ENCODE peak calls at places on chromosome 5, in nine cellular contexts. T, A, L, I, B, S, V, K and M are unnamed samples.

GRCh38 chr5:55306641-55307382 is 682 bp downstream of the DHX29 start:
- DNase-seq in T (no peak), A (no peak), L (peak), I (no peak), B (no peak), S (no peak), V (peak), K (no peak), M (peak)

GRCh38 chr5:2014058-2014610 is 131.4 kb upstream of the IRX4 start:
- DNase-seq in T (no peak), A (no peak), L (no peak), I (no peak), B (no peak), S (no peak), V (no peak), K (no peak), M (no peak)

GRCh38 chr5:177327539-177328522 is 16.1 kb upstream of the MXD3 start:
- DNase-seq in T (no peak), A (no peak), L (no peak), I (no peak), B (no peak), S (no peak), V (no peak), K (peak), M (no peak)

GRCh38 chr5:38433160-38433861 is 123.1 kb downstream of the LIFR start:
- DNase-seq in T (no peak), A (no peak), L (no peak), I (peak), B (no peak), S (no peak), V (no peak), K (peak), M (no peak)

GRCh38 chr5:71810023-71810422 is 90.9 kb downstream of the CARTPT start:
- DNase-seq in T (no peak), A (no peak), L (no peak), I (no peak), B (no peak), S (no peak), V (no peak), K (peak), M (peak)

GRCh38 chr5:61019642-61020041 is 74.6 kb downstream of the NDUFAF2 start:
- DNase-seq in T (no peak), A (no peak), L (no peak), I (no peak), B (no peak), S (no peak), V (no peak), K (no peak), M (no peak)

GRCh38 chr5:154210163-154210562 is 19.6 kb downstream of the GALNT10 start:
- DNase-seq in T (no peak), A (no peak), L (no peak), I (no peak), B (no peak), S (no peak), V (no peak), K (no peak), M (no peak)

GRCh38 chr5:143205386-143205785 is 198.1 kb downstream of the NR3C1 start:
- DNase-seq in T (no peak), A (no peak), L (peak), I (no peak), B (no peak), S (peak), V (no peak), K (peak), M (no peak)

GRCh38 chr5:62100201-62100600 is 205.8 kb upstream of the KIF2A start:
- DNase-seq in T (no peak), A (no peak), L (no peak), I (no peak), B (no peak), S (no peak), V (no peak), K (no peak), M (no peak)

GRCh38 chr5:80672140-80672736 is 17.5 kb upstream of the DHFR start:
- DNase-seq in T (peak), A (no peak), L (peak), I (peak), B (peak), S (peak), V (peak), K (peak), M (peak)

GRCh38 chr5:103587185-103587748 is 24.7 kb upstream of the NUDT12 start:
- DNase-seq in T (no peak), A (no peak), L (peak), I (peak), B (no peak), S (no peak), V (peak), K (peak), M (peak)

GRCh38 chr5:58107704-58108103 is 352.2 kb downstream of the PLK2 start:
- DNase-seq in T (no peak), A (no peak), L (no peak), I (no peak), B (no peak), S (no peak), V (no peak), K (no peak), M (no peak)

GRCh38 chr5:21663082-21663481 is 1190.1 kb downstream of the CDH12 start:
- DNase-seq in T (no peak), A (no peak), L (no peak), I (no peak), B (no peak), S (no peak), V (peak), K (no peak), M (no peak)

GRCh38 chr5:170525450-170526211 is 21.8 kb downstream of the KCNIP1 start:
- DNase-seq in T (no peak), A (no peak), L (no peak), I (no peak), B (no peak), S (no peak), V (no peak), K (no peak), M (no peak)

GRCh38 chr5:175686396-175686795 is 28.5 kb downstream of the HRH2 start:
- DNase-seq in T (no peak), A (no peak), L (no peak), I (no peak), B (no peak), S (no peak), V (no peak), K (no peak), M (no peak)

GRCh38 chr5:144206136-144206535 is 35.5 kb downstream of the KCTD16 start:
- DNase-seq in T (no peak), A (no peak), L (no peak), I (no peak), B (no peak), S (no peak), V (no peak), K (no peak), M (no peak)

GRCh38 chr5:150440948-150441812 is 8.4 kb downstream of the RPS14 start:
- DNase-seq in T (no peak), A (no peak), L (no peak), I (no peak), B (no peak), S (no peak), V (no peak), K (peak), M (no peak)

GRCh38 chr5:126339215-126339805 is 83.9 kb upstream of the GRAMD2B start:
- DNase-seq in T (peak), A (no peak), L (peak), I (peak), B (no peak), S (peak), V (peak), K (peak), M (peak)

GRCh38 chr5:13488254-13488931 is 456.1 kb downstream of the DNAH5 start:
- DNase-seq in T (no peak), A (no peak), L (no peak), I (no peak), B (no peak), S (no peak), V (no peak), K (no peak), M (no peak)

GRCh38 chr5:54991446-54991845 is 6.1 kb upstream of the ESM1 start:
- DNase-seq in T (no peak), A (no peak), L (no peak), I (no peak), B (no peak), S (no peak), V (no peak), K (no peak), M (no peak)

GRCh38 chr5:116360008-116360853 is 214.4 kb downstream of the SEMA6A start:
- DNase-seq in T (no peak), A (no peak), L (no peak), I (peak), B (peak), S (peak), V (no peak), K (no peak), M (peak)

GRCh38 chr5:83865579-83865978 is 144.9 kb upstream of the HAPLN1 start:
- DNase-seq in T (no peak), A (no peak), L (no peak), I (no peak), B (no peak), S (no peak), V (no peak), K (no peak), M (no peak)

GRCh38 chr5:87069974-87070608 is 197.6 kb upstream of the RASA1 start:
- DNase-seq in T (no peak), A (no peak), L (peak), I (no peak), B (no peak), S (peak), V (peak), K (peak), M (no peak)

GRCh38 chr5:170818222-170818621 is 34.7 kb downstream of the GABRP start:
- DNase-seq in T (no peak), A (no peak), L (no peak), I (no peak), B (no peak), S (no peak), V (no peak), K (no peak), M (no peak)

GRCh38 chr5:21688655-21689054 is 1164.5 kb downstream of the CDH12 start:
- DNase-seq in T (no peak), A (no peak), L (no peak), I (no peak), B (no peak), S (no peak), V (no peak), K (peak), M (no peak)

GRCh38 chr5:172907657-172908056 is 51.6 kb upstream of the RPL26L1 start:
- DNase-seq in T (no peak), A (no peak), L (no peak), I (no peak), B (no peak), S (no peak), V (no peak), K (no peak), M (no peak)

GRCh38 chr5:148966348-148966747 is 96.5 kb downstream of the SH3TC2 start:
- DNase-seq in T (no peak), A (no peak), L (no peak), I (no peak), B (no peak), S (no peak), V (no peak), K (no peak), M (no peak)

GRCh38 chr5:177015156-177015555 is 7.3 kb upstream of the ZNF346 start:
- DNase-seq in T (no peak), A (no peak), L (no peak), I (no peak), B (no peak), S (no peak), V (no peak), K (no peak), M (no peak)

GRCh38 chr5:115888027-115888426 is 46.3 kb downstream of the AP3S1 start:
- DNase-seq in T (no peak), A (no peak), L (peak), I (no peak), B (no peak), S (peak), V (peak), K (peak), M (no peak)

GRCh38 chr5:74949976-74950375 is 83.8 kb upstream of the FAM169A start:
- DNase-seq in T (no peak), A (no peak), L (no peak), I (no peak), B (no peak), S (peak), V (no peak), K (peak), M (no peak)

GRCh38 chr5:68343421-68343826 is 127.9 kb downstream of the PIK3R1 start:
- DNase-seq in T (no peak), A (no peak), L (peak), I (no peak), B (no peak), S (no peak), V (no peak), K (peak), M (no peak)

GRCh38 chr5:45105491-45105994 is 296.8 kb downstream of the MRPS30 start:
- DNase-seq in T (no peak), A (no peak), L (no peak), I (no peak), B (no peak), S (no peak), V (no peak), K (no peak), M (no peak)